ENCODE peak calls at places on chromosomes 11 and 22, in five cellular contexts. One of them, this sample, is unnamed.

GRCh38 chr11:2525166-2525861 is 80.5 kb downstream of the KCNQ1 start:
- DNase-seq in A172: no peak
- DNase-seq in stimulated activated CD4-positive, alpha-beta T cell treated with anti-CD3 and anti-CD28 coated beads, Interleukin-1b, Interleukin-23, amount 100 ng/mL, for 24 hours: no peak
- DNase-seq in pulmonary artery endothelial cell: no peak
- DNase-seq in transverse colon: peak; percentile 9
- DNase-seq in this sample: no peak

GRCh38 chr11:69569306-69570200 is 71.4 kb upstream of the CCND1 start:
- DNase-seq in stimulated activated CD4-positive, alpha-beta T cell treated with anti-CD3 and anti-CD28 coated beads, Interleukin-1b, Interleukin-23, amount 100 ng/mL, for 24 hours: no peak
- DNase-seq in A172: no peak
- DNase-seq in pulmonary artery endothelial cell: no peak
- DNase-seq in transverse colon: no peak
- DNase-seq in this sample: no peak

GRCh38 chr11:117687776-117688175 is 109.2 kb downstream of the DSCAML1 start:
- DNase-seq in pulmonary artery endothelial cell: no peak
- DNase-seq in stimulated activated CD4-positive, alpha-beta T cell treated with anti-CD3 and anti-CD28 coated beads, Interleukin-1b, Interleukin-23, amount 100 ng/mL, for 24 hours: no peak
- DNase-seq in transverse colon: no peak
- DNase-seq in A172: no peak
- DNase-seq in this sample: no peak

GRCh38 chr11:11476499-11476898 is 123.4 kb upstream of the CSNK2A3 start:
- DNase-seq in A172: no peak
- DNase-seq in transverse colon: no peak
- DNase-seq in stimulated activated CD4-positive, alpha-beta T cell treated with anti-CD3 and anti-CD28 coated beads, Interleukin-1b, Interleukin-23, amount 100 ng/mL, for 24 hours: no peak
- DNase-seq in pulmonary artery endothelial cell: no peak
- DNase-seq in this sample: no peak

GRCh38 chr22:50089231-50090140 is at the start of gene MOV10L1:
- DNase-seq in stimulated activated CD4-positive, alpha-beta T cell treated with anti-CD3 and anti-CD28 coated beads, Interleukin-1b, Interleukin-23, amount 100 ng/mL, for 24 hours: no peak
- DNase-seq in pulmonary artery endothelial cell: no peak
- DNase-seq in transverse colon: no peak
- DNase-seq in A172: no peak
- DNase-seq in this sample: no peak

GRCh38 chr22:37298748-37299495 is 16.6 kb downstream of the CYTH4 start:
- DNase-seq in pulmonary artery endothelial cell: no peak
- DNase-seq in stimulated activated CD4-positive, alpha-beta T cell treated with anti-CD3 and anti-CD28 coated beads, Interleukin-1b, Interleukin-23, amount 100 ng/mL, for 24 hours: no peak
- DNase-seq in transverse colon: peak; percentile 21
- DNase-seq in A172: no peak
- DNase-seq in this sample: no peak

GRCh38 chr11:102771351-102771750 is 9.1 kb downstream of the MMP10 start:
- DNase-seq in pulmonary artery endothelial cell: no peak
- DNase-seq in A172: no peak
- DNase-seq in transverse colon: no peak
- DNase-seq in stimulated activated CD4-positive, alpha-beta T cell treated with anti-CD3 and anti-CD28 coated beads, Interleukin-1b, Interleukin-23, amount 100 ng/mL, for 24 hours: no peak
- DNase-seq in this sample: no peak

GRCh38 chr11:125239585-125240331 is 75.2 kb downstream of the PKNOX2 start:
- DNase-seq in stimulated activated CD4-positive, alpha-beta T cell treated with anti-CD3 and anti-CD28 coated beads, Interleukin-1b, Interleukin-23, amount 100 ng/mL, for 24 hours: no peak
- DNase-seq in transverse colon: no peak
- DNase-seq in A172: no peak
- DNase-seq in pulmonary artery endothelial cell: no peak
- DNase-seq in this sample: no peak

GRCh38 chr22:19801340-19802000 is 40.9 kb downstream of the TBX1 start:
- DNase-seq in transverse colon: no peak
- DNase-seq in pulmonary artery endothelial cell: no peak
- DNase-seq in A172: no peak
- DNase-seq in stimulated activated CD4-positive, alpha-beta T cell treated with anti-CD3 and anti-CD28 coated beads, Interleukin-1b, Interleukin-23, amount 100 ng/mL, for 24 hours: no peak
- DNase-seq in this sample: no peak

GRCh38 chr11:46238078-46238966 is 39.1 kb upstream of the CREB3L1 start:
- DNase-seq in transverse colon: peak; percentile 73
- DNase-seq in stimulated activated CD4-positive, alpha-beta T cell treated with anti-CD3 and anti-CD28 coated beads, Interleukin-1b, Interleukin-23, amount 100 ng/mL, for 24 hours: peak; percentile 44
- DNase-seq in pulmonary artery endothelial cell: peak; percentile 59
- DNase-seq in A172: peak; percentile 27
- DNase-seq in this sample: peak; percentile 31

GRCh38 chr22:37880668-37881440 is 25.2 kb upstream of the MICALL1 start:
- DNase-seq in transverse colon: no peak
- DNase-seq in A172: no peak
- DNase-seq in pulmonary artery endothelial cell: peak; percentile 26
- DNase-seq in stimulated activated CD4-positive, alpha-beta T cell treated with anti-CD3 and anti-CD28 coated beads, Interleukin-1b, Interleukin-23, amount 100 ng/mL, for 24 hours: no peak
- DNase-seq in this sample: no peak

GRCh38 chr11:69385466-69385820 is 91.5 kb downstream of the MYEOV start:
- DNase-seq in pulmonary artery endothelial cell: no peak
- DNase-seq in transverse colon: no peak
- DNase-seq in stimulated activated CD4-positive, alpha-beta T cell treated with anti-CD3 and anti-CD28 coated beads, Interleukin-1b, Interleukin-23, amount 100 ng/mL, for 24 hours: no peak
- DNase-seq in A172: no peak
- DNase-seq in this sample: no peak

GRCh38 chr11:60625262-60625661 is 74.2 kb upstream of the MS4A8 start:
- DNase-seq in A172: peak; percentile 64
- DNase-seq in pulmonary artery endothelial cell: peak; percentile 10
- DNase-seq in stimulated activated CD4-positive, alpha-beta T cell treated with anti-CD3 and anti-CD28 coated beads, Interleukin-1b, Interleukin-23, amount 100 ng/mL, for 24 hours: no peak
- DNase-seq in transverse colon: no peak
- DNase-seq in this sample: peak; percentile 56